ENCODE peak calls at places on chromosomes 2 and 18, in nine cellular contexts. One of them, this sample, is unnamed.

GRCh38 chr2:111698743-111699554 is 185.0 kb downstream of the ANAPC1 start:
- DNase-seq in posterior vena cava: peak
- DNase-seq in COR-L47: peak
- DNase-seq in activated CD4-positive, alpha-beta T cell treated with anti-CD3 and anti-CD28 coated beads for 36 hours: peak
- DNase-seq in activated gamma-delta T cell treated with Interleukin-2 at 50 U/mL for 16 hours: peak
- DNase-seq in NCI-H1694 treated with DMSO at 0.1 percent for 48 hours: peak
- DNase-seq in substantia nigra: no peak
- DNase-seq in HepG2: peak
- DNase-seq in Ammon's horn: peak
- DNase-seq in this sample: peak

GRCh38 chr2:24892928-24893327 is 27.1 kb downstream of the ADCY3 start:
- DNase-seq in posterior vena cava: peak
- DNase-seq in COR-L47: no peak
- DNase-seq in activated CD4-positive, alpha-beta T cell treated with anti-CD3 and anti-CD28 coated beads for 36 hours: no peak
- DNase-seq in activated gamma-delta T cell treated with Interleukin-2 at 50 U/mL for 16 hours: no peak
- DNase-seq in NCI-H1694 treated with DMSO at 0.1 percent for 48 hours: no peak
- DNase-seq in substantia nigra: no peak
- DNase-seq in HepG2: no peak
- DNase-seq in Ammon's horn: no peak
- DNase-seq in this sample: no peak

GRCh38 chr2:30217644-30218361 is 13.5 kb upstream of the LBH start:
- DNase-seq in posterior vena cava: no peak
- DNase-seq in COR-L47: peak
- DNase-seq in activated CD4-positive, alpha-beta T cell treated with anti-CD3 and anti-CD28 coated beads for 36 hours: no peak
- DNase-seq in activated gamma-delta T cell treated with Interleukin-2 at 50 U/mL for 16 hours: no peak
- DNase-seq in NCI-H1694 treated with DMSO at 0.1 percent for 48 hours: no peak
- DNase-seq in substantia nigra: no peak
- DNase-seq in HepG2: no peak
- DNase-seq in Ammon's horn: peak
- DNase-seq in this sample: peak

GRCh38 chr2:54520687-54521086 is 64.6 kb downstream of the SPTBN1 start:
- DNase-seq in posterior vena cava: no peak
- DNase-seq in COR-L47: no peak
- DNase-seq in activated CD4-positive, alpha-beta T cell treated with anti-CD3 and anti-CD28 coated beads for 36 hours: no peak
- DNase-seq in activated gamma-delta T cell treated with Interleukin-2 at 50 U/mL for 16 hours: no peak
- DNase-seq in NCI-H1694 treated with DMSO at 0.1 percent for 48 hours: no peak
- DNase-seq in substantia nigra: no peak
- DNase-seq in HepG2: no peak
- DNase-seq in Ammon's horn: no peak
- DNase-seq in this sample: no peak

GRCh38 chr18:79912409-79912991 is 39.0 kb downstream of the SLC66A2 start:
- DNase-seq in posterior vena cava: peak
- DNase-seq in COR-L47: no peak
- DNase-seq in activated CD4-positive, alpha-beta T cell treated with anti-CD3 and anti-CD28 coated beads for 36 hours: peak
- DNase-seq in activated gamma-delta T cell treated with Interleukin-2 at 50 U/mL for 16 hours: peak
- DNase-seq in NCI-H1694 treated with DMSO at 0.1 percent for 48 hours: no peak
- DNase-seq in substantia nigra: no peak
- DNase-seq in HepG2: no peak
- DNase-seq in Ammon's horn: peak
- DNase-seq in this sample: no peak

GRCh38 chr2:62467475-62468321 is 38.3 kb downstream of the TMEM17 start:
- DNase-seq in posterior vena cava: no peak
- DNase-seq in COR-L47: no peak
- DNase-seq in activated CD4-positive, alpha-beta T cell treated with anti-CD3 and anti-CD28 coated beads for 36 hours: no peak
- DNase-seq in activated gamma-delta T cell treated with Interleukin-2 at 50 U/mL for 16 hours: no peak
- DNase-seq in NCI-H1694 treated with DMSO at 0.1 percent for 48 hours: no peak
- DNase-seq in substantia nigra: no peak
- DNase-seq in HepG2: peak
- DNase-seq in Ammon's horn: no peak
- DNase-seq in this sample: peak

GRCh38 chr18:31241900-31242409 is 76.0 kb upstream of the DSG1 start:
- DNase-seq in posterior vena cava: no peak
- DNase-seq in COR-L47: no peak
- DNase-seq in activated CD4-positive, alpha-beta T cell treated with anti-CD3 and anti-CD28 coated beads for 36 hours: no peak
- DNase-seq in activated gamma-delta T cell treated with Interleukin-2 at 50 U/mL for 16 hours: no peak
- DNase-seq in NCI-H1694 treated with DMSO at 0.1 percent for 48 hours: no peak
- DNase-seq in substantia nigra: no peak
- DNase-seq in HepG2: peak
- DNase-seq in Ammon's horn: no peak
- DNase-seq in this sample: no peak

GRCh38 chr2:8215982-8216381 is 465.9 kb upstream of the ID2 start:
- DNase-seq in posterior vena cava: no peak
- DNase-seq in COR-L47: no peak
- DNase-seq in activated CD4-positive, alpha-beta T cell treated with anti-CD3 and anti-CD28 coated beads for 36 hours: no peak
- DNase-seq in activated gamma-delta T cell treated with Interleukin-2 at 50 U/mL for 16 hours: no peak
- DNase-seq in NCI-H1694 treated with DMSO at 0.1 percent for 48 hours: no peak
- DNase-seq in substantia nigra: no peak
- DNase-seq in HepG2: no peak
- DNase-seq in Ammon's horn: no peak
- DNase-seq in this sample: no peak

GRCh38 chr18:65035701-65036100 is 715.1 kb upstream of the CDH7 start:
- DNase-seq in posterior vena cava: no peak
- DNase-seq in COR-L47: no peak
- DNase-seq in activated CD4-positive, alpha-beta T cell treated with anti-CD3 and anti-CD28 coated beads for 36 hours: no peak
- DNase-seq in activated gamma-delta T cell treated with Interleukin-2 at 50 U/mL for 16 hours: no peak
- DNase-seq in NCI-H1694 treated with DMSO at 0.1 percent for 48 hours: no peak
- DNase-seq in substantia nigra: no peak
- DNase-seq in HepG2: no peak
- DNase-seq in Ammon's horn: no peak
- DNase-seq in this sample: no peak

GRCh38 chr18:79199691-79200374 is 130.6 kb downstream of the ATP9B start:
- DNase-seq in posterior vena cava: no peak
- DNase-seq in COR-L47: no peak
- DNase-seq in activated CD4-positive, alpha-beta T cell treated with anti-CD3 and anti-CD28 coated beads for 36 hours: peak
- DNase-seq in activated gamma-delta T cell treated with Interleukin-2 at 50 U/mL for 16 hours: peak
- DNase-seq in NCI-H1694 treated with DMSO at 0.1 percent for 48 hours: no peak
- DNase-seq in substantia nigra: no peak
- DNase-seq in HepG2: no peak
- DNase-seq in Ammon's horn: no peak
- DNase-seq in this sample: no peak

GRCh38 chr2:226631671-226632070 is 167.9 kb downstream of the IRS1 start:
- DNase-seq in posterior vena cava: no peak
- DNase-seq in COR-L47: no peak
- DNase-seq in activated CD4-positive, alpha-beta T cell treated with anti-CD3 and anti-CD28 coated beads for 36 hours: no peak
- DNase-seq in activated gamma-delta T cell treated with Interleukin-2 at 50 U/mL for 16 hours: no peak
- DNase-seq in NCI-H1694 treated with DMSO at 0.1 percent for 48 hours: no peak
- DNase-seq in substantia nigra: no peak
- DNase-seq in HepG2: no peak
- DNase-seq in Ammon's horn: no peak
- DNase-seq in this sample: no peak

GRCh38 chr18:10406172-10406663 is 48.2 kb upstream of the APCDD1 start:
- DNase-seq in posterior vena cava: no peak
- DNase-seq in COR-L47: peak
- DNase-seq in activated CD4-positive, alpha-beta T cell treated with anti-CD3 and anti-CD28 coated beads for 36 hours: no peak
- DNase-seq in activated gamma-delta T cell treated with Interleukin-2 at 50 U/mL for 16 hours: no peak
- DNase-seq in NCI-H1694 treated with DMSO at 0.1 percent for 48 hours: peak
- DNase-seq in substantia nigra: no peak
- DNase-seq in HepG2: no peak
- DNase-seq in Ammon's horn: no peak
- DNase-seq in this sample: no peak

GRCh38 chr2:197674546-197674945 is 841 bp downstream of the RFTN2 start:
- DNase-seq in posterior vena cava: no peak
- DNase-seq in COR-L47: no peak
- DNase-seq in activated CD4-positive, alpha-beta T cell treated with anti-CD3 and anti-CD28 coated beads for 36 hours: no peak
- DNase-seq in activated gamma-delta T cell treated with Interleukin-2 at 50 U/mL for 16 hours: no peak
- DNase-seq in NCI-H1694 treated with DMSO at 0.1 percent for 48 hours: no peak
- DNase-seq in substantia nigra: peak
- DNase-seq in HepG2: no peak
- DNase-seq in Ammon's horn: peak
- DNase-seq in this sample: peak

GRCh38 chr2:55672630-55673029 is 21.0 kb downstream of the PNPT1 start:
- DNase-seq in posterior vena cava: no peak
- DNase-seq in COR-L47: no peak
- DNase-seq in activated CD4-positive, alpha-beta T cell treated with anti-CD3 and anti-CD28 coated beads for 36 hours: no peak
- DNase-seq in activated gamma-delta T cell treated with Interleukin-2 at 50 U/mL for 16 hours: no peak
- DNase-seq in NCI-H1694 treated with DMSO at 0.1 percent for 48 hours: no peak
- DNase-seq in substantia nigra: no peak
- DNase-seq in HepG2: no peak
- DNase-seq in Ammon's horn: no peak
- DNase-seq in this sample: no peak

GRCh38 chr2:150535176-150535575 is 47.7 kb upstream of the RND3 start:
- DNase-seq in posterior vena cava: no peak
- DNase-seq in COR-L47: no peak
- DNase-seq in activated CD4-positive, alpha-beta T cell treated with anti-CD3 and anti-CD28 coated beads for 36 hours: no peak
- DNase-seq in activated gamma-delta T cell treated with Interleukin-2 at 50 U/mL for 16 hours: no peak
- DNase-seq in NCI-H1694 treated with DMSO at 0.1 percent for 48 hours: no peak
- DNase-seq in substantia nigra: no peak
- DNase-seq in HepG2: no peak
- DNase-seq in Ammon's horn: no peak
- DNase-seq in this sample: no peak

GRCh38 chr2:148654414-148654813 is 9.9 kb downstream of the EPC2 start:
- DNase-seq in posterior vena cava: no peak
- DNase-seq in COR-L47: no peak
- DNase-seq in activated CD4-positive, alpha-beta T cell treated with anti-CD3 and anti-CD28 coated beads for 36 hours: no peak
- DNase-seq in activated gamma-delta T cell treated with Interleukin-2 at 50 U/mL for 16 hours: no peak
- DNase-seq in NCI-H1694 treated with DMSO at 0.1 percent for 48 hours: no peak
- DNase-seq in substantia nigra: no peak
- DNase-seq in HepG2: no peak
- DNase-seq in Ammon's horn: no peak
- DNase-seq in this sample: no peak

This sample was measured in NCI-H2171.